ENCODE peak calls at places on chromosomes 11 and 22, in four cellular contexts. One of them, this sample, is unnamed.

GRCh38 chr11:69382131-69383128 is 88.5 kb downstream of the MYEOV start:
- DNase-seq in NCI-H774: peak; percentile 8
- DNase-seq in activated CD8-positive, alpha-beta memory T cell treated with anti-CD3 and anti-CD28 coated beads, Interleukin-2, amount 50 U/mL, for 48 hours: no peak
- DNase-seq in GF-D8: no peak
- DNase-seq in this sample: peak; percentile 45

GRCh38 chr22:29265929-29266328 is 1.9 kb downstream of the RHBDD3 start:
- DNase-seq in NCI-H774: no peak
- DNase-seq in activated CD8-positive, alpha-beta memory T cell treated with anti-CD3 and anti-CD28 coated beads, Interleukin-2, amount 50 U/mL, for 48 hours: no peak
- DNase-seq in GF-D8: no peak
- DNase-seq in this sample: no peak

GRCh38 chr11:123841189-123841588 is 35.0 kb upstream of the OR6M1 start:
- DNase-seq in NCI-H774: no peak
- DNase-seq in activated CD8-positive, alpha-beta memory T cell treated with anti-CD3 and anti-CD28 coated beads, Interleukin-2, amount 50 U/mL, for 48 hours: no peak
- DNase-seq in GF-D8: no peak
- DNase-seq in this sample: no peak

GRCh38 chr11:18366286-18366685 is 28.1 kb upstream of the LDHA start:
- DNase-seq in NCI-H774: no peak
- DNase-seq in activated CD8-positive, alpha-beta memory T cell treated with anti-CD3 and anti-CD28 coated beads, Interleukin-2, amount 50 U/mL, for 48 hours: no peak
- DNase-seq in GF-D8: no peak
- DNase-seq in this sample: no peak

GRCh38 chr11:128036556-128037093 is 550.7 kb downstream of the ETS1 start:
- DNase-seq in NCI-H774: no peak
- DNase-seq in activated CD8-positive, alpha-beta memory T cell treated with anti-CD3 and anti-CD28 coated beads, Interleukin-2, amount 50 U/mL, for 48 hours: no peak
- DNase-seq in GF-D8: no peak
- DNase-seq in this sample: no peak

GRCh38 chr11:12743834-12744449 is 69.7 kb downstream of the TEAD1 start:
- DNase-seq in NCI-H774: no peak
- DNase-seq in activated CD8-positive, alpha-beta memory T cell treated with anti-CD3 and anti-CD28 coated beads, Interleukin-2, amount 50 U/mL, for 48 hours: no peak
- DNase-seq in GF-D8: no peak
- DNase-seq in this sample: no peak

GRCh38 chr22:23395476-23396361 is 184.4 kb downstream of the IGLL1 start:
- DNase-seq in NCI-H774: no peak
- DNase-seq in activated CD8-positive, alpha-beta memory T cell treated with anti-CD3 and anti-CD28 coated beads, Interleukin-2, amount 50 U/mL, for 48 hours: peak; percentile 42
- DNase-seq in GF-D8: no peak
- DNase-seq in this sample: no peak

GRCh38 chr11:75522645-75523044 is 3.1 kb downstream of the GDPD5 start:
- DNase-seq in NCI-H774: no peak
- DNase-seq in activated CD8-positive, alpha-beta memory T cell treated with anti-CD3 and anti-CD28 coated beads, Interleukin-2, amount 50 U/mL, for 48 hours: no peak
- DNase-seq in GF-D8: no peak
- DNase-seq in this sample: no peak

GRCh38 chr11:100930185-100930778 is 199.3 kb downstream of the PGR start:
- DNase-seq in NCI-H774: peak; percentile 64
- DNase-seq in activated CD8-positive, alpha-beta memory T cell treated with anti-CD3 and anti-CD28 coated beads, Interleukin-2, amount 50 U/mL, for 48 hours: no peak
- DNase-seq in GF-D8: no peak
- DNase-seq in this sample: peak; percentile 45

GRCh38 chr11:57815877-57816276 is 54.3 kb downstream of the CTNND1 start:
- DNase-seq in NCI-H774: no peak
- DNase-seq in activated CD8-positive, alpha-beta memory T cell treated with anti-CD3 and anti-CD28 coated beads, Interleukin-2, amount 50 U/mL, for 48 hours: no peak
- DNase-seq in GF-D8: no peak
- DNase-seq in this sample: no peak

GRCh38 chr22:43388420-43388851 is 23.4 kb upstream of the MPPED1 start:
- DNase-seq in NCI-H774: peak; percentile 17
- DNase-seq in activated CD8-positive, alpha-beta memory T cell treated with anti-CD3 and anti-CD28 coated beads, Interleukin-2, amount 50 U/mL, for 48 hours: peak; percentile 93
- DNase-seq in GF-D8: no peak
- DNase-seq in this sample: peak; percentile 40

GRCh38 chr11:117969160-117969991 is 16.8 kb upstream of the IL10RA start:
- DNase-seq in NCI-H774: no peak
- DNase-seq in activated CD8-positive, alpha-beta memory T cell treated with anti-CD3 and anti-CD28 coated beads, Interleukin-2, amount 50 U/mL, for 48 hours: no peak
- DNase-seq in GF-D8: no peak
- DNase-seq in this sample: no peak

GRCh38 chr22:35126993-35127392 is 61.0 kb downstream of the ISX start:
- DNase-seq in NCI-H774: no peak
- DNase-seq in activated CD8-positive, alpha-beta memory T cell treated with anti-CD3 and anti-CD28 coated beads, Interleukin-2, amount 50 U/mL, for 48 hours: no peak
- DNase-seq in GF-D8: no peak
- DNase-seq in this sample: no peak

GRCh38 chr11:69280994-69281393 is 13.0 kb upstream of the MYEOV start:
- DNase-seq in NCI-H774: no peak
- DNase-seq in activated CD8-positive, alpha-beta memory T cell treated with anti-CD3 and anti-CD28 coated beads, Interleukin-2, amount 50 U/mL, for 48 hours: no peak
- DNase-seq in GF-D8: no peak
- DNase-seq in this sample: peak; percentile 94

GRCh38 chr11:111723595-111723994 is 42.6 kb downstream of the PPP2R1B start:
- DNase-seq in NCI-H774: no peak
- DNase-seq in activated CD8-positive, alpha-beta memory T cell treated with anti-CD3 and anti-CD28 coated beads, Interleukin-2, amount 50 U/mL, for 48 hours: no peak
- DNase-seq in GF-D8: no peak
- DNase-seq in this sample: no peak

GRCh38 chr22:29115682-29116313 is 43.0 kb downstream of the KREMEN1 start:
- DNase-seq in NCI-H774: no peak
- DNase-seq in activated CD8-positive, alpha-beta memory T cell treated with anti-CD3 and anti-CD28 coated beads, Interleukin-2, amount 50 U/mL, for 48 hours: no peak
- DNase-seq in GF-D8: no peak
- DNase-seq in this sample: no peak

GRCh38 chr22:40193429-40194421 is 16.0 kb downstream of the TNRC6B start:
- DNase-seq in NCI-H774: no peak
- DNase-seq in activated CD8-positive, alpha-beta memory T cell treated with anti-CD3 and anti-CD28 coated beads, Interleukin-2, amount 50 U/mL, for 48 hours: peak; percentile 44
- DNase-seq in GF-D8: no peak
- DNase-seq in this sample: no peak

GRCh38 chr11:119791701-119792151 is 62.7 kb upstream of the NECTIN1 start:
- DNase-seq in NCI-H774: no peak
- DNase-seq in activated CD8-positive, alpha-beta memory T cell treated with anti-CD3 and anti-CD28 coated beads, Interleukin-2, amount 50 U/mL, for 48 hours: no peak
- DNase-seq in GF-D8: no peak
- DNase-seq in this sample: no peak

GRCh38 chr11:8109675-8110074 is 28.7 kb downstream of the TUB start:
- DNase-seq in NCI-H774: no peak
- DNase-seq in activated CD8-positive, alpha-beta memory T cell treated with anti-CD3 and anti-CD28 coated beads, Interleukin-2, amount 50 U/mL, for 48 hours: no peak
- DNase-seq in GF-D8: no peak
- DNase-seq in this sample: no peak

GRCh38 chr22:29256606-29257325 is 11.0 kb downstream of the RHBDD3 start:
- DNase-seq in NCI-H774: no peak
- DNase-seq in activated CD8-positive, alpha-beta memory T cell treated with anti-CD3 and anti-CD28 coated beads, Interleukin-2, amount 50 U/mL, for 48 hours: no peak
- DNase-seq in GF-D8: no peak
- DNase-seq in this sample: no peak

GRCh38 chr11:74468058-74468457 is 709 bp upstream of the KCNE3 start:
- DNase-seq in NCI-H774: no peak
- DNase-seq in activated CD8-positive, alpha-beta memory T cell treated with anti-CD3 and anti-CD28 coated beads, Interleukin-2, amount 50 U/mL, for 48 hours: peak; percentile 42
- DNase-seq in GF-D8: no peak
- DNase-seq in this sample: no peak

GRCh38 chr11:118882489-118882888 is 1.2 kb upstream of the CXCR5 start:
- DNase-seq in NCI-H774: no peak
- DNase-seq in activated CD8-positive, alpha-beta memory T cell treated with anti-CD3 and anti-CD28 coated beads, Interleukin-2, amount 50 U/mL, for 48 hours: peak; percentile 57
- DNase-seq in GF-D8: peak; percentile 77
- DNase-seq in this sample: no peak

GRCh38 chr22:24845036-24845918 is 39.3 kb downstream of the SGSM1 start:
- DNase-seq in NCI-H774: no peak
- DNase-seq in activated CD8-positive, alpha-beta memory T cell treated with anti-CD3 and anti-CD28 coated beads, Interleukin-2, amount 50 U/mL, for 48 hours: no peak
- DNase-seq in GF-D8: no peak
- DNase-seq in this sample: no peak

GRCh38 chr11:76347391-76347790 is 33.5 kb downstream of the THAP12 start:
- DNase-seq in NCI-H774: no peak
- DNase-seq in activated CD8-positive, alpha-beta memory T cell treated with anti-CD3 and anti-CD28 coated beads, Interleukin-2, amount 50 U/mL, for 48 hours: no peak
- DNase-seq in GF-D8: no peak
- DNase-seq in this sample: no peak

GRCh38 chr22:50016308-50016987 is 3.9 kb upstream of the IL17REL start:
- DNase-seq in NCI-H774: no peak
- DNase-seq in activated CD8-positive, alpha-beta memory T cell treated with anti-CD3 and anti-CD28 coated beads, Interleukin-2, amount 50 U/mL, for 48 hours: no peak
- DNase-seq in GF-D8: no peak
- DNase-seq in this sample: no peak

GRCh38 chr11:117193130-117194020 is 5.8 kb upstream of the TAGLN start:
- DNase-seq in NCI-H774: no peak
- DNase-seq in activated CD8-positive, alpha-beta memory T cell treated with anti-CD3 and anti-CD28 coated beads, Interleukin-2, amount 50 U/mL, for 48 hours: no peak
- DNase-seq in GF-D8: no peak
- DNase-seq in this sample: no peak

GRCh38 chr11:44528581-44528980 is 36.9 kb upstream of the CD82 start:
- DNase-seq in NCI-H774: no peak
- DNase-seq in activated CD8-positive, alpha-beta memory T cell treated with anti-CD3 and anti-CD28 coated beads, Interleukin-2, amount 50 U/mL, for 48 hours: no peak
- DNase-seq in GF-D8: no peak
- DNase-seq in this sample: no peak

GRCh38 chr11:62433553-62434301 is 14.9 kb downstream of the SCGB1A1 start:
- DNase-seq in NCI-H774: no peak
- DNase-seq in activated CD8-positive, alpha-beta memory T cell treated with anti-CD3 and anti-CD28 coated beads, Interleukin-2, amount 50 U/mL, for 48 hours: no peak
- DNase-seq in GF-D8: no peak
- DNase-seq in this sample: no peak

GRCh38 chr22:31139866-31140716 is at the start of gene PLA2G3:
- DNase-seq in NCI-H774: peak; percentile 65
- DNase-seq in activated CD8-positive, alpha-beta memory T cell treated with anti-CD3 and anti-CD28 coated beads, Interleukin-2, amount 50 U/mL, for 48 hours: no peak
- DNase-seq in GF-D8: no peak
- DNase-seq in this sample: no peak

GRCh38 chr22:20458530-20459151 is 21.0 kb upstream of the SCARF2 start:
- DNase-seq in NCI-H774: no peak
- DNase-seq in activated CD8-positive, alpha-beta memory T cell treated with anti-CD3 and anti-CD28 coated beads, Interleukin-2, amount 50 U/mL, for 48 hours: no peak
- DNase-seq in GF-D8: no peak
- DNase-seq in this sample: no peak

GRCh38 chr22:22818861-22819855 is 68.5 kb upstream of the IGLL5 start:
- DNase-seq in NCI-H774: no peak
- DNase-seq in activated CD8-positive, alpha-beta memory T cell treated with anti-CD3 and anti-CD28 coated beads, Interleukin-2, amount 50 U/mL, for 48 hours: no peak
- DNase-seq in GF-D8: no peak
- DNase-seq in this sample: no peak

GRCh38 chr11:108592591-108593213 is 866 bp downstream of the EXPH5 start:
- DNase-seq in NCI-H774: no peak
- DNase-seq in activated CD8-positive, alpha-beta memory T cell treated with anti-CD3 and anti-CD28 coated beads, Interleukin-2, amount 50 U/mL, for 48 hours: peak; percentile 71
- DNase-seq in GF-D8: no peak
- DNase-seq in this sample: no peak

GRCh38 chr11:100631316-100631715 is 55.8 kb upstream of the ARHGAP42 start:
- DNase-seq in NCI-H774: no peak
- DNase-seq in activated CD8-positive, alpha-beta memory T cell treated with anti-CD3 and anti-CD28 coated beads, Interleukin-2, amount 50 U/mL, for 48 hours: no peak
- DNase-seq in GF-D8: no peak
- DNase-seq in this sample: no peak

GRCh38 chr11:127074151-127074761 is 73.7 kb upstream of the KIRREL3 start:
- DNase-seq in NCI-H774: peak; percentile 25
- DNase-seq in activated CD8-positive, alpha-beta memory T cell treated with anti-CD3 and anti-CD28 coated beads, Interleukin-2, amount 50 U/mL, for 48 hours: no peak
- DNase-seq in GF-D8: peak; percentile 20
- DNase-seq in this sample: no peak

GRCh38 chr22:42114721-42115120 is 15.9 kb downstream of the CYP2D6 start:
- DNase-seq in NCI-H774: no peak
- DNase-seq in activated CD8-positive, alpha-beta memory T cell treated with anti-CD3 and anti-CD28 coated beads, Interleukin-2, amount 50 U/mL, for 48 hours: no peak
- DNase-seq in GF-D8: no peak
- DNase-seq in this sample: peak; percentile 25

GRCh38 chr22:28112548-28113043 is 193.5 kb upstream of the PITPNB start:
- DNase-seq in NCI-H774: no peak
- DNase-seq in activated CD8-positive, alpha-beta memory T cell treated with anti-CD3 and anti-CD28 coated beads, Interleukin-2, amount 50 U/mL, for 48 hours: no peak
- DNase-seq in GF-D8: no peak
- DNase-seq in this sample: peak; percentile 7

GRCh38 chr11:93059074-93059957 is 89.9 kb downstream of the MTNR1B start:
- DNase-seq in NCI-H774: peak; percentile 8
- DNase-seq in activated CD8-positive, alpha-beta memory T cell treated with anti-CD3 and anti-CD28 coated beads, Interleukin-2, amount 50 U/mL, for 48 hours: no peak
- DNase-seq in GF-D8: no peak
- DNase-seq in this sample: no peak

GRCh38 chr11:47720651-47721050 is 5.5 kb upstream of the AGBL2 start:
- DNase-seq in NCI-H774: no peak
- DNase-seq in activated CD8-positive, alpha-beta memory T cell treated with anti-CD3 and anti-CD28 coated beads, Interleukin-2, amount 50 U/mL, for 48 hours: no peak
- DNase-seq in GF-D8: no peak
- DNase-seq in this sample: no peak

This sample was measured in NCI-H460.